ENCODE peak calls at places on chromosomes 5 and 9, in seven cellular contexts. Y is aorta; R is cardiac muscle cell; H is left ventricle myocardium inferior; P is OCI-LY7; N is naive thymus-derived CD4-positive, alpha-beta T cell; I is AG04450. S is an unnamed sample.

GRCh38 chr9:121558423-121558950 is 58.8 kb upstream of the GGTA1 start:
- DNase-seq in Y (no peak), R (no peak), H (no peak), P (no peak), N (no peak), I (no peak), S (no peak)

GRCh38 chr5:130295235-130295634 is 391.0 kb downstream of the CHSY3 start:
- DNase-seq in Y (no peak), R (no peak), H (no peak), P (no peak), N (no peak), I (no peak), S (no peak)

GRCh38 chr9:16180546-16180945 is 627.7 kb downstream of the CCDC171 start:
- DNase-seq in Y (no peak), R (peak; percentile 14), H (no peak), P (no peak), N (no peak), I (no peak), S (peak; percentile 14)

GRCh38 chr5:93580387-93581100 is 475 bp downstream of the NR2F1-AS1 start:
- DNase-seq in Y (peak; percentile 77), R (peak; percentile 61), H (no peak), P (no peak), N (no peak), I (no peak), S (no peak)

GRCh38 chr5:98570661-98571181 is 202.7 kb upstream of the RGMB start:
- DNase-seq in Y (no peak), R (peak; percentile 20), H (no peak), P (no peak), N (no peak), I (no peak), S (no peak)

GRCh38 chr9:28052104-28052503 is 478.8 kb upstream of the C9orf72 start:
- DNase-seq in Y (no peak), R (no peak), H (no peak), P (no peak), N (no peak), I (no peak), S (no peak)

GRCh38 chr5:172412724-172413260 is 41.5 kb downstream of the SH3PXD2B start:
- DNase-seq in Y (peak; percentile 92), R (peak; percentile 99), H (peak; percentile 91), P (no peak), N (peak; percentile 27), I (peak; percentile 65), S (no peak)

GRCh38 chr9:108093773-108094675 is 604.5 kb upstream of the KLF4 start:
- DNase-seq in Y (no peak), R (no peak), H (no peak), P (no peak), N (no peak), I (no peak), S (peak; percentile 75)

GRCh38 chr5:124315746-124316415 is 430.6 kb downstream of the ZNF608 start:
- DNase-seq in Y (no peak), R (peak; percentile 41), H (no peak), P (no peak), N (no peak), I (peak; percentile 10), S (peak; percentile 64)

GRCh38 chr9:132241483-132241839 is 79.6 kb downstream of the NTNG2 start:
- DNase-seq in Y (no peak), R (no peak), H (no peak), P (no peak), N (no peak), I (no peak), S (no peak)

GRCh38 chr9:12933957-12934356 is 159.1 kb downstream of the LURAP1L start:
- DNase-seq in Y (no peak), R (no peak), H (no peak), P (no peak), N (no peak), I (no peak), S (no peak)

GRCh38 chr5:76403713-76403962 is 553 bp downstream of the IQGAP2 start:
- DNase-seq in Y (no peak), R (peak; percentile 17), H (no peak), P (no peak), N (no peak), I (no peak), S (no peak)

GRCh38 chr5:143807401-143807800 is 4.6 kb upstream of the HMHB1 start:
- DNase-seq in Y (no peak), R (no peak), H (no peak), P (no peak), N (no peak), I (no peak), S (no peak)

GRCh38 chr9:38527507-38527906 is 92.9 kb downstream of the ANKRD18A start:
- DNase-seq in Y (no peak), R (no peak), H (no peak), P (no peak), N (no peak), I (no peak), S (no peak)

GRCh38 chr5:82246960-82247574 is 31.1 kb downstream of the RPS23 start:
- DNase-seq in Y (no peak), R (no peak), H (no peak), P (peak; percentile 14), N (no peak), I (no peak), S (no peak)

GRCh38 chr9:127417130-127418036 is 6.8 kb upstream of the ZNF79 start:
- DNase-seq in Y (no peak), R (peak; percentile 26), H (no peak), P (no peak), N (no peak), I (no peak), S (peak; percentile 73)

GRCh38 chr9:127419306-127419705 is 4.9 kb upstream of the ZNF79 start:
- DNase-seq in Y (no peak), R (no peak), H (no peak), P (no peak), N (no peak), I (no peak), S (no peak)

GRCh38 chr9:127418037-127418471 is 6.1 kb upstream of the ZNF79 start:
- DNase-seq in Y (no peak), R (peak; percentile 12), H (no peak), P (peak; percentile 51), N (peak; percentile 41), I (no peak), S (no peak)

GRCh38 chr9:127415158-127415557 is 9.0 kb upstream of the ZNF79 start:
- DNase-seq in Y (no peak), R (no peak), H (no peak), P (no peak), N (no peak), I (no peak), S (no peak)

DNA sequence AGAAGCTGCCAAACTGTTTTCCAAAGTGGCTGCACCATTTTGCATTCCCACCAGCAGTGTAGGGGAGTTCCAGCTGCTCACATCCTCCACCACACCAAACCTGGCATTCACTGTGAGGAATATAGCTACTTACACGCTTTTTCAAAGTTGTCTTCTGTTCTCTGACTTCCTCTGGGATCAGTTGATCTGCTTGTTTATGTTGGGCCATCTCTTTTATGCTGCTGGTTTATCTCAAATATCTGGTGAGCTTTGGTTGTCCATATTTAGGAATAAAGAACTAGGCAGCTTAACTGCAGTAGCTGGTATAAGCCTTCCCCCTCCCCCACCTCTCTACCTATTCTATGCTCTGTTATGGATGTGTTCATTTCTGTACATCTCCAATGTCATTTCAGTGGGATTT is 8.5 kb upstream of the ZNF79 start:
- DNase-seq in Y (no peak), R (no peak), H (no peak), P (no peak), N (no peak), I (no peak), S (no peak)
- H3K27ac ChIP-seq in Y (no peak overlapping the region), R (no peak overlapping the region), H (no peak overlapping the region), P (no peak overlapping the region), N (no peak overlapping the region), I (no peak overlapping the region), S (no peak overlapping the region)

DNA sequence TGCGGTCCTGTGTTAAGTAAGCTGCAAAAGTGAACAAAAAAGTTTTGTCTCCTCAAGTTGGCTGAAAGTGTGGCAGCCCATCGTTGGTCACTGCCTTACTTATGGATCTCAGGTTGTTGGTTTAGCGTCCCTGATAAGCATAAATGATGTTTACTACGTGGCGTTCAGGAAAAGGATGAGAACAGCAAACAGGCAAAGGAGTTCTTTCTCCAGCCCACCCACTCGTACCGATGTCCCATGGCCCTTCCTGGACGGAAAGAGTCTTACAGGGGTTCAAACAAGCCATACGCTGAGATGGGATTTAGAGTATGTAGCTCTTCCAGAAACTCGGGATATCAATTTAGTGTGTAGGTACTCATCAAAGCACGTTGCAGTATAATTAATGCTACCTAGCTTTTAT is 494 bp upstream of the AUH start:
- DNase-seq in Y (no peak), R (no peak), H (no peak), P (no peak), N (no peak), I (no peak), S (no peak)
- H3K27ac ChIP-seq in Y (peak overlapping the region; percentile 15), R (no peak overlapping the region), H (peak overlapping the region; percentile 92), P (no peak overlapping the region), N (peak overlapping the region; percentile 82), I (no peak overlapping the region), S (no peak overlapping the region)

GRCh38 chr9:125632321-125633115 is 74.5 kb downstream of the MAPKAP1 start:
- DNase-seq in Y (no peak), R (no peak), H (no peak), P (peak; percentile 74), N (peak; percentile 32), I (no peak), S (peak; percentile 34)

GRCh38 chr9:125629451-125629850 is 77.6 kb downstream of the MAPKAP1 start:
- DNase-seq in Y (no peak), R (no peak), H (no peak), P (no peak), N (no peak), I (no peak), S (no peak)

GRCh38 chr9:125631391-125632085 is 75.5 kb downstream of the MAPKAP1 start:
- DNase-seq in Y (no peak), R (peak; percentile 75), H (no peak), P (peak; percentile 39), N (no peak), I (no peak), S (no peak)

GRCh38 chr9:125633116-125633743 is 73.8 kb downstream of the MAPKAP1 start:
- DNase-seq in Y (no peak), R (peak; percentile 17), H (no peak), P (no peak), N (no peak), I (no peak), S (no peak)

DNA sequence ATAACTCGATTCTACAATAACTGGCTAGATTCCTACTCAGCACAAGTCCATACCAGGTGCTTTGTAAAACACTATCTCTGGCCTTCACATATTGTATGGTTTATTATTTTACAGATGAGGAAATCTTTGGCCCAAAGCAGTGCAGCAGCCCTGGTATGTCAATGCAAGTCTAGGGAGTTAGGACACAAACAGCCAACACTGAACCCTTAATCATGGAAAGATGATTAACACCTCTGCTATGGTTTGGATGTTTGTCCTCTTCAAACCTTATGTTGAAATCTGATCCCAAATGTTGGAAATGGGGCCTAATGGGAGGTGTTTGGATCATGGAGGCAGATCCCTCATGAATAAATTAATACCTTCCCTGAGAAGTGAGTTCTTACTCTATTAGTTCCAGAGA is 76.6 kb downstream of the MAPKAP1 start:
- DNase-seq in Y (no peak), R (peak; percentile 42), H (no peak), P (no peak), N (no peak), I (no peak), S (no peak)
- H3K27ac ChIP-seq in Y (no peak overlapping the region), R (no peak overlapping the region), H (no peak overlapping the region), P (no peak overlapping the region), N (no peak overlapping the region), I (no peak overlapping the region), S (peak overlapping the region; percentile 65)

DNA sequence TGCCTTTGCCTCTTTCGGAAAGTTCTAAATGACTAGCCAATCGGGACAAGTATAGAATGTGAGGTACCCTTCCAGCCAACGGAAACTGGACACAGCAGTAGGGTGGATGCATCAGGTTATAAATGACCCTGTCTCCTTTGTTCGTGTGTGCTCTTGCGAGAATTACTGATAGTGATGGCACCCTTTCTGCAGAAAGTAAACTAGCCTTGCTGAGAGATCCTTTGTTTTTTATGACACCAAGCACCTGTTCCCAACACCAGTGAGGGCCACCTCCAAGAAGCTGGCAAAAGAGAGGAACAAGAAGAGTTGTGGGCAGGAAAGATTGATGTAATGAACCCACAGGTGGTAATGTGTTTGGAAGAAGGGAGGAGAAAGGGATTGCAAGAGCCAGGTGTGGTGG is 42.8 kb upstream of the FABP6 start:
- DNase-seq in Y (no peak), R (no peak), H (no peak), P (no peak), N (no peak), I (no peak), S (no peak)
- H3K27ac ChIP-seq in Y (no peak overlapping the region), R (no peak overlapping the region), H (no peak overlapping the region), P (no peak overlapping the region), N (no peak overlapping the region), I (no peak overlapping the region), S (no peak overlapping the region)

S was measured in epithelial cell of prostate.